ENCODE peak calls at places on chromosome 6, in four cellular contexts. P is BJ, O is bronchial epithelial cell, Z is pancreas. C is an unnamed sample.
A peak's percentile ranks its signal among the peaks of the same experiment; 100 is the strongest.

GRCh38 chr6:44416103-44416502 is 28.6 kb downstream of the CDC5L start:
- DNase-seq in Z (no peak), P (no peak), O (peak; percentile 41), C (no peak)

GRCh38 chr6:147122823-147123222 is 81.4 kb upstream of the STXBP5 start:
- DNase-seq in Z (no peak), O (no peak), P (no peak), C (no peak)

GRCh38 chr6:55445648-55446204 is 118.5 kb downstream of the GFRAL start:
- DNase-seq in Z (no peak), O (peak; percentile 51), P (no peak), C (no peak)

GRCh38 chr6:106114492-106114891 is 28.4 kb downstream of the PRDM1 start:
- DNase-seq in O (no peak), Z (no peak), P (no peak), C (no peak)

GRCh38 chr6:101275251-101275650 is 118.3 kb upstream of the GRIK2 start:
- DNase-seq in O (no peak), P (no peak), Z (no peak), C (no peak)

GRCh38 chr6:90214966-90215365 is 81.7 kb downstream of the BACH2 start:
- DNase-seq in O (no peak), P (no peak), Z (no peak), C (no peak)

GRCh38 chr6:99350573-99350972 is 1.1 kb upstream of the FAXC start:
- DNase-seq in Z (no peak), P (no peak), O (no peak), C (no peak)

GRCh38 chr6:108806669-108807068 is 41.6 kb upstream of the ARMC2 start:
- DNase-seq in O (peak; percentile 72), Z (no peak), P (no peak), C (no peak)

GRCh38 chr6:133921249-133921859 is 31.7 kb upstream of the TBPL1 start:
- DNase-seq in O (peak; percentile 65), Z (peak; percentile 82), P (no peak), C (peak; percentile 84)

GRCh38 chr6:120122401-120122800 is 772.8 kb upstream of the MAN1A1 start:
- DNase-seq in O (no peak), P (no peak), Z (no peak), C (no peak)

GRCh38 chr6:3326179-3326971 is 67.6 kb downstream of the PSMG4 start:
- DNase-seq in Z (no peak), P (no peak), O (no peak), C (no peak)

GRCh38 chr6:75759207-75759606 is 10.2 kb downstream of the MYO6 start:
- DNase-seq in Z (no peak), O (no peak), P (no peak), C (no peak)

GRCh38 chr6:72321741-72322140 is 300.1 kb upstream of the KCNQ5 start:
- DNase-seq in Z (no peak), O (peak; percentile 49), P (peak; percentile 76), C (no peak)

GRCh38 chr6:31940256-31940664 is 5.6 kb upstream of the CFB start:
- DNase-seq in O (peak; percentile 15), P (no peak), Z (no peak), C (no peak)

GRCh38 chr6:33213166-33213988 is 5.1 kb downstream of the RING1 start:
- DNase-seq in Z (peak; percentile 69), O (no peak), P (no peak), C (no peak)

GRCh38 chr6:166473886-166474596 is 91.3 kb upstream of the MPC1 start:
- DNase-seq in P (no peak), Z (no peak), O (no peak), C (no peak)

GRCh38 chr6:21856096-21856825 is 262.7 kb downstream of the SOX4 start:
- DNase-seq in P (peak; percentile 30), Z (no peak), O (peak; percentile 98), C (no peak)

GRCh38 chr6:165751486-165751885 is 88.4 kb upstream of the PDE10A start:
- DNase-seq in O (no peak), P (no peak), Z (no peak), C (no peak)

GRCh38 chr6:157946865-157947532 is 34.7 kb upstream of the SYNJ2 start:
- DNase-seq in Z (no peak), O (no peak), P (no peak), C (no peak)
- TF ChIP-seq CTCF in Z (no peak), O (peak; percentile 15), P (peak; percentile 48), C (no peak)

DNA sequence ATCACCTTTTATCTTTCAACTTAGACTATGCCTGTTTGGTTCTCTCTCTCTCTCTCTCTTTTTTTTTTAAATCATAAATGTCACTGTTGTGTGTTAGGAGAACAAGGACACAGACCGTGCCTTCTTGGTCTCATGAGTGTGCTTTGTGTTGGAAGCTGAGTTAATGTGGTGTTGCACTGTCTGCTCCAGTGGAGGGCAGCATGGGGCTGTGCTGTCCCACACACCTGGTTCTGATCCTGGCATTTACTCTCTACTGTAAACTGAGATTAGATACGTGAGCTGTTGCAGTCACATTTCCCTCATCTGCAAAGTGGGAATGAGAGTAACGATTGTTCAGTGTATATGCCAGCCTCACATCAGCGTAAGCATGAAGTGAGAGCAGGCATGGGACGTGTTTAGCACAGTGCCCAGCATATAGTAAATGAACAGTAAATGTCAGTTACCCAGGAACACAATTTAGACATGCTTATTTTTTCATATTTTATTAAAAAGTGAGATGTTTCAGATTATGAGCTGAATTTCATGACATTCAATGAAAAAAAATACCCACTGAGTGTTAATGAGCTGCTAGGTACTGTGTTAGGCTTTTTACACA is 161.1 kb downstream of the FARS2 start:
- DNase-seq in P (no peak), Z (no peak), O (peak; percentile 41), C (no peak)
- TF ChIP-seq CTCF in P (peak; percentile 75), Z (peak; percentile 32), O (peak; percentile 82), C (no peak)

DNA sequence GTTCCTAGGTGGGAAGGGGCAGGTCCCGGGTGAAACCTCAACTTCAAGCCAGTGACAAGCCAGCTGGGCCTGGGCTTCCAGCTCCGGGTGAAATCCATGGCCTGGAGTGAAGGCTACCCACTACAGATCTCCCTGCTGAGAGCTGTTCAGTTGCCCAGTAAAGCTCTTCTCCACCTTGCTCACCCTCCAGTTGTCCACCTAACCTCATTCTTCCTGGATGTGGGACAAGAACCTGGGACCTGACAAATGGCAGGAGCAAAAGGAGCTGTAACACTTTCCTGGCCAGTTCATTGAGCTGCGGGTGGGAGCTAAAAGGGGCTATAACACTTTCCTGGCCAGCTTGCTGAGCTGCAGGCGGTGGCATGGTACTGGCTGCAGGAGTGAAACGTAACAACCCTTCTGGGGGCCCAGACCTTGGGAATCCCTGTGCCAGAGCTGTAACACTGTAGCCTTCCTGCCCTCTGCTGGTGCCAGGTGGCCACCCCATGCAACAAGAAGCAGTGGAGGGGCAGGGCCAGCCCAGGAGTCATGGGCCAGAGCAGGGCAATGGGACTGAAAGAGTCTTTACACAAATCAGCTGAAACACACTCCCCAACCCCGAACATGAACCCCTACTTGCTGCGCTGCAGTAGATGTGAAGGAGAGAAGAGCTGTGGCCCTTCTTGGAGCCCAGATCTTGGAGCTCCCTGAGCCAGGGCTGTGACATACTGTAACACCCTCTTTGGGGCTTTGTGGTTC is 3.6 kb upstream of the HINT3 start:
- DNase-seq in Z (no peak), O (no peak), P (no peak), C (no peak)
- TF ChIP-seq CTCF in Z (no peak), O (peak; percentile 56), P (peak; percentile 66), C (no peak)

GRCh38 chr6:15453622-15454021 is 207.8 kb downstream of the JARID2 start:
- DNase-seq in O (no peak), Z (no peak), P (no peak), C (no peak)
- TF ChIP-seq CTCF in O (no peak), Z (no peak), P (no peak), C (no peak)